ENCODE peak calls at places on chromosomes 4 and X, in five cellular contexts. S, D, H, F and A are unnamed samples.
A peak's percentile ranks its signal among the peaks of the same experiment; 100 is the strongest.

GRCh38 chr4:15402146-15402545 is 25.7 kb upstream of the C1QTNF7 start:
- DNase-seq in S (no peak), D (peak; percentile 81), H (no peak), F (no peak), A (no peak)

GRCh38 chr4:185224597-185224996 is 15.2 kb downstream of the SNX25 start:
- DNase-seq in S (no peak), D (no peak), H (no peak), F (no peak), A (no peak)

GRCh38 chrX:10628906-10629305 is 8.5 kb upstream of the MID1 start:
- DNase-seq in S (no peak), D (peak; percentile 17), H (no peak), F (no peak), A (no peak)

GRCh38 chr4:131613824-131614216 is 1535.3 kb upstream of the PCDH10 start:
- DNase-seq in S (no peak), D (peak; percentile 2), H (no peak), F (no peak), A (no peak)

GRCh38 chr4:78661923-78662521 is 110.5 kb downstream of the ANXA3 start:
- DNase-seq in S (no peak), D (no peak), H (no peak), F (no peak), A (no peak)

GRCh38 chr4:8780086-8780485 is 91.6 kb downstream of the HMX1 start:
- DNase-seq in S (no peak), D (no peak), H (peak; percentile 44), F (no peak), A (no peak)

GRCh38 chrX:46573896-46574336 is 351 bp downstream of the CHST7 start:
- DNase-seq in S (no peak), D (peak; percentile 35), H (no peak), F (no peak), A (peak; percentile 50)

GRCh38 chr4:183241322-183241640 is 78.8 kb downstream of the CLDN22 start:
- DNase-seq in S (peak; percentile 7), D (peak; percentile 64), H (no peak), F (no peak), A (no peak)

GRCh38 chr4:38290914-38291313 is 330.7 kb downstream of the PTTG2 start:
- DNase-seq in S (no peak), D (no peak), H (no peak), F (no peak), A (no peak)

GRCh38 chr4:54226399-54227260 is 2.5 kb upstream of the PDGFRA start:
- DNase-seq in S (no peak), D (no peak), H (peak; percentile 76), F (no peak), A (peak; percentile 77)

GRCh38 chr4:138632856-138633255 is 382.7 kb upstream of the NOCT start:
- DNase-seq in S (no peak), D (no peak), H (no peak), F (no peak), A (no peak)

GRCh38 chrX:15714529-15714928 is 23.5 kb upstream of the CA5B start:
- DNase-seq in S (no peak), D (no peak), H (no peak), F (peak; percentile 1), A (peak; percentile 26)

GRCh38 chr4:124278477-124278876 is 434.1 kb downstream of the ANKRD50 start:
- DNase-seq in S (no peak), D (no peak), H (no peak), F (no peak), A (no peak)

GRCh38 chr4:163816494-163816893 is 322.0 kb downstream of the TMA16 start:
- DNase-seq in S (peak; percentile 1), D (no peak), H (no peak), F (no peak), A (no peak)

GRCh38 chrX:9745417-9746115 is 20.1 kb downstream of the GPR143 start:
- DNase-seq in S (no peak), D (no peak), H (no peak), F (no peak), A (no peak)

GRCh38 chr4:155526452-155527169 is 140.0 kb upstream of the GUCY1A1 start:
- DNase-seq in S (no peak), D (peak; percentile 23), H (no peak), F (no peak), A (no peak)

GRCh38 chrX:101388604-101389003 is 2.2 kb upstream of the RPL36A start:
- DNase-seq in S (no peak), D (no peak), H (no peak), F (no peak), A (no peak)

GRCh38 chr4:99809326-99809725 is 7.3 kb upstream of the DAPP1 start:
- DNase-seq in S (peak; percentile 51), D (no peak), H (no peak), F (no peak), A (no peak)

GRCh38 chrX:111353810-111354209 is 58.2 kb downstream of the DCX start:
- DNase-seq in S (no peak), D (no peak), H (no peak), F (no peak), A (no peak)

GRCh38 chrX:103640401-103641155 is 11.8 kb downstream of the TCEAL1 start:
- DNase-seq in S (no peak), D (peak; percentile 30), H (no peak), F (no peak), A (no peak)

GRCh38 chrX:72305286-72306084 is at the start of gene CITED1:
- DNase-seq in S (no peak), D (no peak), H (peak; percentile 53), F (peak; percentile 4), A (peak; percentile 76)

GRCh38 chr4:152454398-152455011 is 81.4 kb downstream of the FBXW7 start:
- DNase-seq in S (no peak), D (peak; percentile 40), H (no peak), F (no peak), A (no peak)

GRCh38 chr4:120056249-120056648 is 10.4 kb downstream of the MAD2L1 start:
- DNase-seq in S (no peak), D (peak; percentile 39), H (no peak), F (no peak), A (no peak)